ENCODE peak calls at places on chromosomes 12 and 14, in eight cellular contexts. H, M, A, O, R, Y, S and B are unnamed samples.

GRCh38 chr14:68791078-68791983 is 1.5 kb downstream of the ZFP36L1 start:
- DNase-seq in H (no peak), Y (no peak), R (no peak), A (no peak), M (peak), S (no peak), O (no peak), B (no peak)

GRCh38 chr12:117060236-117060926 is 38.8 kb downstream of the TESC start:
- DNase-seq in R (no peak), Y (no peak), O (no peak), M (no peak), H (no peak), S (no peak), A (peak), B (no peak)

GRCh38 chr14:70152704-70153103 is 36.0 kb downstream of the SLC8A3 start:
- DNase-seq in R (no peak), Y (no peak), A (no peak), S (no peak), O (no peak), H (no peak), M (no peak), B (no peak)

GRCh38 chr14:55386037-55386798 is 25.4 kb downstream of the ATG14 start:
- DNase-seq in O (no peak), S (no peak), Y (no peak), R (no peak), H (no peak), M (no peak), A (no peak), B (no peak)

GRCh38 chr12:38528527-38528926 is 212.0 kb downstream of the ALG10B start:
- DNase-seq in A (no peak), M (no peak), R (no peak), H (no peak), O (no peak), Y (no peak), S (no peak), B (no peak)

GRCh38 chr14:60686865-60687264 is 37.3 kb downstream of the SIX4 start:
- DNase-seq in H (no peak), O (no peak), M (no peak), Y (peak), R (no peak), A (no peak), S (no peak), B (no peak)

GRCh38 chr12:124368421-124369032 is 73.6 kb downstream of the RFLNA start:
- DNase-seq in Y (no peak), M (no peak), S (no peak), H (no peak), R (no peak), A (no peak), O (no peak), B (no peak)

GRCh38 chr14:89648510-89648909 is 231.5 kb upstream of the FOXN3 start:
- DNase-seq in S (no peak), Y (no peak), A (no peak), H (no peak), O (no peak), R (no peak), M (no peak), B (no peak)

GRCh38 chr14:106848330-106849121 is 1322.1 kb downstream of the TMEM121 start:
- DNase-seq in Y (no peak), S (peak), R (no peak), H (no peak), M (no peak), O (no peak), A (no peak), B (no peak)

GRCh38 chr12:63945777-63946176 is 101.3 kb downstream of the SRGAP1 start:
- DNase-seq in S (no peak), A (no peak), M (no peak), Y (no peak), H (no peak), R (no peak), O (no peak), B (no peak)

GRCh38 chr14:58808828-58809227 is 171.1 kb downstream of the DACT1 start:
- DNase-seq in R (no peak), M (peak), A (no peak), Y (peak), S (no peak), O (peak), H (peak), B (peak)

GRCh38 chr12:46450279-46450748 is 77.7 kb upstream of the SLC38A2 start:
- DNase-seq in H (no peak), S (no peak), Y (no peak), A (no peak), O (no peak), M (no peak), R (peak), B (no peak)

GRCh38 chr14:36212987-36213386 is 36.5 kb upstream of the PTCSC3 start:
- DNase-seq in R (no peak), A (no peak), H (no peak), Y (no peak), S (no peak), O (no peak), M (no peak), B (no peak)

GRCh38 chr14:36212577-36212976 is 36.1 kb upstream of the PTCSC3 start:
- DNase-seq in O (no peak), A (no peak), R (no peak), Y (no peak), M (no peak), H (no peak), S (no peak), B (no peak)

GRCh38 chr14:36208690-36209278 is 32.3 kb upstream of the PTCSC3 start:
- DNase-seq in A (no peak), R (no peak), S (no peak), Y (peak), H (no peak), M (no peak), O (peak), B (no peak)

GRCh38 chr14:36204674-36205073 is 28.2 kb upstream of the PTCSC3 start:
- DNase-seq in O (no peak), S (no peak), H (no peak), Y (no peak), M (no peak), R (no peak), A (no peak), B (no peak)

GRCh38 chr14:36207500-36207899 is 31.0 kb upstream of the PTCSC3 start:
- DNase-seq in R (no peak), S (no peak), A (no peak), O (no peak), M (no peak), H (no peak), Y (no peak), B (no peak)
- TF ChIP-seq CTCF in R (no peak), S (peak), A (peak), O (peak), M (peak), H (peak), Y (peak), B (peak)

DNA sequence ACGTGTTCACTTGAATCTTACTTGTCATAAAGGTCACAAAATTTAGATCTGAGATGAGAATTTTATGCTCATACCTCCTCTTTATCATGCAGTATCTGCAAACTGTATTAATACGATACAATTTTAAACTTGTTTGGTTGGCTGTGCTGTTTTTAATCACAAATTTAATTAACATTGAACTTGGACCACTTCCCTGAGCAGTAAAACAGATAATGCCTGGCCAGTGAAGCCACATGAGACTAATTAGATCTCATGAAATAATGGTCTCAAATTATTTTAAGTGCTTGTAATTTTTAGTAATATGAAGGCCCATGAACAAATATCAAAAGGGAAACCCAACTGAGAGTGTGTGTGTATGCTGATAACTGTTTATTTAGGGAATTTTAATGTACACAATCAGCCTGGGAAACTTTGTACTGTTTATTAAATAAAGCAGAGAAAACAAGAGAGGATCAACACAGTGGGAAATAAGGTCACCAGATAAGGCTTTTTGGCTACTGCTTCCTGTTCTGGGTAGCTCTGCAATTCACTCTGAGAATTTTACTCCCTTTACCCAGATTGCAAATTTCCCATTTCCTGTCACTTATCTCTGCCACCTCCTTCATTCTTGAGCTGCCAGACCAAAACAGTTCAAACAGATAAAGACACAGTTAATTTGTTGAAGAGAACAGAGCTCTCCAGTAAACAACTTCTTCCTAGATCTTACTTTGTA is 61.6 kb upstream of the GNPNAT1 start:
- DNase-seq in Y (peak), H (no peak), R (no peak), S (no peak), O (no peak), A (no peak), M (no peak), B (no peak)
- TF ChIP-seq CTCF in Y (no peak), H (no peak), R (no peak), S (no peak), O (no peak), A (no peak), M (no peak), B (no peak)

GRCh38 chr12:126347421-126347820 is 1282.2 kb downstream of the AACS start:
- DNase-seq in S (no peak), O (no peak), R (no peak), A (no peak), M (no peak), Y (no peak), H (no peak), B (no peak)
- TF ChIP-seq CTCF in S (peak), O (no peak), R (no peak), A (peak), M (peak), Y (no peak), H (no peak), B (peak)

GRCh38 chr12:75558262-75558661 is 46.9 kb upstream of the KRR1 start:
- DNase-seq in H (no peak), R (no peak), Y (no peak), A (no peak), M (no peak), S (no peak), O (no peak), B (no peak)

GRCh38 chr12:75563351-75563750 is 51.9 kb upstream of the KRR1 start:
- DNase-seq in H (no peak), M (no peak), S (no peak), Y (no peak), O (no peak), A (no peak), R (no peak), B (no peak)

GRCh38 chr12:75556306-75556899 is 45.0 kb upstream of the KRR1 start:
- DNase-seq in Y (no peak), O (no peak), S (no peak), A (no peak), H (no peak), M (peak), R (no peak), B (no peak)

GRCh38 chr12:75561921-75562320 is 50.5 kb upstream of the KRR1 start:
- DNase-seq in O (no peak), A (no peak), R (no peak), H (no peak), S (no peak), Y (no peak), M (no peak), B (no peak)

DNA sequence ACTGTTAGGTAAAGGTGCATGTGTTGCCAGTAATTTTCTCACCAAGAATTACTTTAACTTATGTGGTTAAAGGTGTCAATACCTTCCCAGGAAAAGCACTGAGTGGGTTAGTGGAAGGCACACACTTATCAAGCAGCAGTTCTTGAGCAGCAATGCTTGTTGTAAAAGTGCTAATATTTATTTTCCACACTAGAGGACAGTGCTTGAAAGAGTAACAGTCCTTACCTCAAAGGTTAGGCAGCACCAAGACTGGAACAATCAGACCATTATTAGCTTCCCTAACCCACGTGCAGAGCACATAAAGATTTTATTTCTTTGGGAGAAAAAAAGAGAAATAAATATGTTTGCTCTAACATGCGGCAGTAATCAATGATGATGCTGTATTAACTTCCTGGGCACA is 48.8 kb upstream of the KRR1 start:
- DNase-seq in Y (no peak), H (peak), A (no peak), R (no peak), O (no peak), S (peak), M (peak), B (peak)
- TF ChIP-seq CTCF in Y (peak), H (peak), A (peak), R (peak), O (peak), S (peak), M (peak), B (peak)

DNA sequence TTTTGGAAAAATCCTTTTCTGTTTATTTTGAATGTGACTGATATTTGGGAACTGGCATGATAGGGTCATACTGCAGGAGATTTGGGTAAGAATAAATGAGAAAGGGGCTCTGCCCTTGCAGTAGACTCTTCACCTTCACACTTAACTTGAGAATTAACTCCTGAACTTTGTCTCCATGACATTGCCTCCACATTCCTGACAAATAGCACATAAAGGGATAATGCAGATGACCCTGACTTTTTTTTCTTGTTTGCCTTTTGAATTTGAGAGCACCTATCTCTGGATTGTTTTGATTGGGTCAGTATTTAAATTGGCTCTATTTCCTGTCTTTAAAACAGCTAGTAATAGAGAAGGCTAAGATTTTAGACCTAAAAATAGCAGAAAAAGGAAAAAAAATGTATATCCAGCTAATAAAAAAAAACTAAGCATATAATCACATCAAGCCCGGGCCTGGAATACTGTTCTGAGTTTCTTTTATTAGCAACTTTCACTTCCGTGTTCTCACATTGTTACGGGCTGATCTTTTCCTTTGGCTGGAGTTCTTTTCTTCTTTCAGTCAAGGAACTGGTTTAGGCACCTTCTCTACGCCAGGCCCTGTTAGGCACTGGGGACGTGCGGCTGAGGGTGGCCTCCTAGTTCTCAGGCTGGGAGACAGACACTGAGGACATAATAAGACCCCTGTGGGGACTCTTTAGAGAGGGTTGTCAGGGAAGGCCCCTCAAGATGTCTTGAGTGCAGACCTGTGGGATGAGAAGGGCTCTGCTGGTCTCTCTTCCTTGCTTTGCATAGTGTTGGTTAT is 53.1 kb upstream of the GNPNAT1 start:
- DNase-seq in R (peak), S (no peak), Y (no peak), A (no peak), O (peak), M (no peak), H (no peak), B (no peak)
- TF ChIP-seq CTCF in R (no peak), S (no peak), Y (no peak), A (no peak), O (no peak), M (no peak), H (no peak), B (no peak)

GRCh38 chr14:37591941-37592287 is 3.1 kb downstream of the FOXA1 start:
- DNase-seq in Y (no peak), A (no peak), R (no peak), O (no peak), H (no peak), M (no peak), S (no peak), B (no peak)
- TF ChIP-seq CTCF in Y (no peak), A (no peak), R (no peak), O (no peak), H (no peak), M (no peak), S (no peak), B (no peak)

GRCh38 chr14:104826858-104827172 is 25.9 kb downstream of the ZBTB42 start:
- DNase-seq in R (no peak), S (no peak), Y (no peak), M (no peak), H (no peak), A (no peak), O (no peak), B (no peak)

GRCh38 chr14:104826197-104826857 is 25.4 kb downstream of the ZBTB42 start:
- DNase-seq in H (peak), Y (no peak), A (peak), R (peak), O (peak), S (no peak), M (peak), B (peak)

GRCh38 chr14:104824353-104824997 is 23.6 kb downstream of the ZBTB42 start:
- DNase-seq in H (no peak), R (no peak), M (no peak), O (no peak), S (no peak), Y (no peak), A (no peak), B (no peak)

GRCh38 chr14:104830781-104831180 is 29.9 kb downstream of the ZBTB42 start:
- DNase-seq in S (no peak), H (no peak), R (no peak), M (no peak), O (no peak), Y (no peak), A (no peak), B (no peak)

DNA sequence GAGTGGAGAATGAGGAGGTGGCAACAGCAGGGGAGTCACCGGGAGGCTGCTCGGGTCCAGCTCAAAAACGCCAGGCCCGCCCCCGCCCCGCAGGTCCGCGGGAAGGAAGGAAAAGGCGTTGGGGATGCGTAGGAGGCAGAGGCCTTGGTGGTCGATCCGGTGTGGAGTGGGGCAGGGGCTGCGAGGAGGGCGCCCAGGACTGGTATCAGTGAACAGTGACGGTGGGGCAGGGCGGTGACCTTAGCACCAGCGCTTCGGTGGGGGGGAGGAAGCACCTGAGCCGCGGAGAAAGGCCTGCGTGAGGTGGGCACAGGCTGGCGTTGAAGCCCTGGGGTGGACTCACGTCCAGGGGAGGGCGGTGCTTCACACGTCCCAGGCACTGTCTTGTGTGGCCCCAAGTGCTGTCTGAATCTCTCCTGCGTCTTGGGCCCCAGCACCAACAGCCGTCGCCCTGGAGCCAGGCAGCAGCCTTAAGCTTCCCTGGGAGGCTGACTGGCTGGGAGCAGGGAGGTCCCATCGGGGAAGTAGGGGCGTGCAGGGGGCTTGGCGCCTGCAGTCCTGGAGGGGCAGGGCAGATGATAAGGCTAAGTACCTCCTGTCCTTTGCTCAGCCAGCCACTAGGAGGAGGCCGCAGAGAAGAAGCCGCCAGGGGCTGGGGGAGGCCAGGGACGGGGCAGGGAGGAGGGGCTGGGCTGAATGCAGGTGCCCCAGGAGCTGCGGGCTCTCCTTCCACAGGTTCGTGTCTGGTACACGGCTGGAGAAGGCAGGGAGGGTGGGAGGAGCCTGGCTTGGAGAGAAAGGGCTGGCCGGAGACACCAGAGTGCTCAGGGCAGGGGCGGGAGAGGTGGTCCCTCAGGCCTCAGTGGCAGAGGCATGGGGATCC is 26.5 kb downstream of the ZBTB42 start:
- DNase-seq in H (no peak), S (no peak), Y (no peak), A (peak), O (peak), M (peak), R (no peak), B (peak)
- TF ChIP-seq CTCF in H (peak), S (peak), Y (peak), A (peak), O (peak), M (peak), R (peak), B (peak)